ENCODE peak calls at places on chromosomes 6 and 20, in eight cellular contexts. P, G, R, M, X, K, V and L are unnamed samples. For H3K9me3 and H3K27me3, the result is how much of the 10 kb centered on the place peaks cover.

GRCh38 chr20:57195023-57195758 is 71.2 kb downstream of the BMP7 start:
- DNase-seq in P (no peak), G (no peak), R (no peak), M (no peak), X (no peak), K (no peak), V (no peak), L (no peak)

GRCh38 chr20:64177420-64177783 is 13.2 kb downstream of the MYT1 start:
- DNase-seq in P (no peak), G (no peak), R (no peak), M (no peak), X (no peak), K (no peak), V (no peak), L (no peak)

GRCh38 chr6:56683882-56684281 is 41.2 kb upstream of the DST start:
- DNase-seq in P (no peak), G (peak), R (no peak), M (no peak), X (peak), K (no peak), V (no peak), L (no peak)

GRCh38 chr6:135880066-135880972 is 28.8 kb downstream of the PDE7B start:
- DNase-seq in P (no peak), G (no peak), R (no peak), M (peak), X (no peak), K (no peak), V (peak), L (no peak)

GRCh38 chr20:58981564-58982364 is 708 bp downstream of the NELFCD start:
- DNase-seq in P (no peak), G (no peak), R (peak), M (peak), X (no peak), K (peak), V (no peak), L (peak)

GRCh38 chr6:148441454-148441911 is 98.8 kb downstream of the SASH1 start:
- DNase-seq in P (no peak), G (no peak), R (no peak), M (no peak), X (no peak), K (no peak), V (no peak), L (no peak)

GRCh38 chr20:49287555-49288249 is 9.8 kb upstream of the ZNFX1 start:
- DNase-seq in P (no peak), G (no peak), R (no peak), M (no peak), X (no peak), K (no peak), V (no peak), L (peak)

GRCh38 chr6:26159417-26160273 is 72.4 kb downstream of the HFE start:
- DNase-seq in P (no peak), G (no peak), R (no peak), M (peak), X (no peak), K (no peak), V (no peak), L (no peak)

GRCh38 chr6:76004202-76004601 is 68.3 kb downstream of the IMPG1 start:
- DNase-seq in P (no peak), G (no peak), R (no peak), M (no peak), X (no peak), K (no peak), V (no peak), L (no peak)

GRCh38 chr20:62631336-62632317 is 10.7 kb upstream of the SLCO4A1 start:
- DNase-seq in P (no peak), G (no peak), R (no peak), M (no peak), X (no peak), K (no peak), V (no peak), L (no peak)

GRCh38 chr6:163260111-163260895 is 154.2 kb upstream of the QKI start:
- DNase-seq in P (peak), G (no peak), R (no peak), M (no peak), X (no peak), K (peak), V (no peak), L (no peak)

GRCh38 chr20:45456632-45457031 is 12.9 kb upstream of the WFDC2 start:
- DNase-seq in P (peak), G (no peak), R (peak), M (peak), X (no peak), K (no peak), V (no peak), L (peak)

GRCh38 chr20:29302979-29303644 is 1954.4 kb upstream of the DEFB115 start:
- DNase-seq in P (no peak), G (no peak), R (no peak), M (no peak), X (no peak), K (no peak), V (no peak), L (no peak)

GRCh38 chr6:109396319-109396718 is 14.1 kb upstream of the CD164 start:
- DNase-seq in P (no peak), G (no peak), R (no peak), M (no peak), X (no peak), K (no peak), V (no peak), L (no peak)

DNA sequence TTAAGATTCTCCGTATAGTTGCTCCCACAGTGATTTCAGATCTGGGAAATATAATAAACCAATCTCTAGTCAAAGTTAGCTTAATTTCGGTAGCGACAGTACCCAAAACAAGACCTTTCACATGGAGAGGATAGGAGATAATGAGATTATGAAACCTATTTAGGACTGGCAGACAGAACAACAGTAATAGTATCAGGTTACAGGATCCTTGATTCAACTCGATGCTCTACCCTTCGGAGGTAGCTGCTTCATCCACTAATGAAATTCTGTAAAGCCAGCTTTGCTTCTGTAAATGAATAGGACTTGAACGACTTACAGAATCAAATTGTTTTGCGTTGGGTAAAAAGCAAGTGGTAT is 534 bp upstream of the AKIRIN2 start:
- DNase-seq in P (peak), G (no peak), R (no peak), M (no peak), X (no peak), K (no peak), V (no peak), L (no peak)
- H3K9me3 ChIP-seq in P (under half), G (under half), R (under half), M (under half), X (under half), K (under half), V (under half), L (under half)

DNA sequence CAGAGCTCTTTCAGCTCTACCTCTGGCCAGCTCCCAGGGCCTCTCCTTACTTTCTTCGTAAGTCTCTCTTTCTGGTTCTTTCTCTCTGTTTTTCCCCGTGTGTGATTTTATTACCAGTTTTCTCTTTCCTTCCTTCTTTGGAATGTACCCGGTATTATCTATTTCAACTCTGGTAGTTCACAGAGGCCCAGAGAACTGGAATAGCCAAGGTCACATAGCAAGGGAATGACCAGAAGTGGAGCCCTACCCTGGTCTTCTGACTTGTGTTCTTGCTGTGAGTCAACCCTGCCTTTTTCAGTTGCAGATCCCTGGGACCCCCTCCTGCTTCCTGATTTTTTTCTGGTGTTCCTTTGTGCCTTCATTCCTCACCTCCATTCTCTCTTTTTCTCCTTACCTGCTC is 764 bp upstream of the RNF39 start:
- DNase-seq in P (no peak), G (no peak), R (no peak), M (no peak), X (no peak), K (no peak), V (no peak), L (no peak)
- H3K27me3 ChIP-seq in P (half or more), G (half or more), R (under half), M (under half), X (half or more), K (half or more), V (under half), L (under half)

GRCh38 chr6:25138697-25139051 is 140.5 kb upstream of the CARMIL1 start:
- DNase-seq in P (no peak), G (no peak), R (no peak), M (no peak), X (no peak), K (no peak), V (no peak), L (no peak)

GRCh38 chr6:25137497-25137896 is 141.7 kb upstream of the CARMIL1 start:
- DNase-seq in P (no peak), G (no peak), R (no peak), M (no peak), X (no peak), K (no peak), V (no peak), L (no peak)

GRCh38 chr6:25133479-25133878 is 145.7 kb upstream of the CARMIL1 start:
- DNase-seq in P (no peak), G (no peak), R (no peak), M (no peak), X (no peak), K (no peak), V (no peak), L (no peak)

GRCh38 chr6:25138024-25138696 is 141.0 kb upstream of the CARMIL1 start:
- DNase-seq in P (no peak), G (peak), R (no peak), M (peak), X (peak), K (no peak), V (peak), L (no peak)

DNA sequence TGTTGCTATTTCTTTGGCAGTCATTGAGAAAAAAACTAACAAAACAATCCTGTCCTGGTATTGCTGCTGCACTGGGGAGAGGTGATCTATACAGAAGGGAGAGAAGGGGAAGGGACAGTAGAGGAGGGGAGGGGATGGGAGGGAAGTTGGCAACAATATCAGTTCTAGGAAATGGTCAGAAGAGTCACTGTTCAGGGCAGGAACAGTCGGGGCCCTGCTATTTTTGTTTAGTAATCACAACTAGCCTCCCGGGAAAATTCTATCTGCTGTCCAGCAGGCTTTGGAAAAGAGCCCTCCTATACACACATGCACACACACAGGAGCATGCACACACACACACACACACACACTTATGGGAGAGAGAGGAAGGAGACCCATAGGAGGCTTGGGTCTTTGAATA is 142.3 kb upstream of the CARMIL1 start:
- DNase-seq in P (no peak), G (peak), R (no peak), M (no peak), X (no peak), K (no peak), V (no peak), L (no peak)
- H3K9me3 ChIP-seq in P (under half), G (under half), R (under half), M (under half), X (under half), K (under half), V (under half), L (under half)

DNA sequence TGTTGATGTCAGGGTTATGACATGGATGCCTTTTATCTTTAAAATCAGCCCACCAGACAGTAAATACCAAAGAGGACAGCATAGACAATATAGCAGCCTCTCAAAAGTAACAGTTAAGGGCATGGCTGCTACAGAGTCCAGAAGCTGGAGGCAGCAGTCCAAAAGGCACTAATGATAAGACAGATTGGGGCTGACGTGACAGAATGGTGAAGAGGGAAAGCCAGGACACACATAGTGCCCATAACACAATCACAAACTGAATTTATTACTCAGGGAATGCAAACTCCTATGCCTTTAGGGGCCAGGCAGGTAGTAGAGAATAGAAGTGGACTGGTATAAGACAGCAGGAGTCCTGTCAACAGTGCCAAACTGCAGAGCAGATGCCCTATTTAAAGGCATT is 40.7 kb downstream of the TP53INP2 start:
- DNase-seq in P (no peak), G (no peak), R (no peak), M (no peak), X (no peak), K (no peak), V (no peak), L (no peak)
- H3K27me3 ChIP-seq in P (under half), G (under half), R (under half), M (under half), X (under half), K (under half), V (under half), L (under half)

DNA sequence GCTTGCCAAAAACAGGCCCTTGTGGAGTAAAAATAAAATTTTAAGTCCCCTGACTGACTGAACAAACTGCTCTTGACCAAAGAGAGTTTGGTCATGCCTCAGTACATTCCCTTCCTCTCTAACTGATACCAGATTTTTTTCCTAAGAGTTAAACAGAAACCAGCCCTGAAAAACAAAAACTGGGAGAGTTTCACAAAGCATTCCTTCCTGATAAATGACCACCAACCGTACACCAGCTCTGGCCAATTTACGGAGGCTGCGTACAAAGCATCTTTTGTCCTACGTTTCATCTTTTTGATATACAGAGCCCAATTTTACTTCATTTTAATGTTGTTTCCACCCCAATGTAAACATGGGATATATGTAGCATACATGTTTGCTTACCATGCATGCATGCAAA is 477.4 kb upstream of the HTR1E start:
- DNase-seq in P (no peak), G (no peak), R (no peak), M (no peak), X (no peak), K (no peak), V (no peak), L (no peak)
- H3K9me3 ChIP-seq in P (under half), G (under half), R (under half), M (under half), X (under half), K (under half), V (under half), L (under half)

GRCh38 chr6:1617466-1618304 is 8.0 kb downstream of the FOXC1 start:
- DNase-seq in P (peak), G (no peak), R (no peak), M (no peak), X (no peak), K (no peak), V (no peak), L (peak)

GRCh38 chr6:1618305-1619105 is 8.8 kb downstream of the FOXC1 start:
- DNase-seq in P (peak), G (no peak), R (no peak), M (no peak), X (no peak), K (no peak), V (no peak), L (no peak)

GRCh38 chr6:1614767-1615650 is 5.3 kb downstream of the FOXC1 start:
- DNase-seq in P (peak), G (peak), R (no peak), M (no peak), X (no peak), K (no peak), V (no peak), L (peak)

GRCh38 chr6:1615651-1616420 is 6.1 kb downstream of the FOXC1 start:
- DNase-seq in P (no peak), G (no peak), R (no peak), M (no peak), X (no peak), K (no peak), V (no peak), L (no peak)

GRCh38 chr6:1616556-1617463 is 7.1 kb downstream of the FOXC1 start:
- DNase-seq in P (peak), G (no peak), R (no peak), M (no peak), X (no peak), K (no peak), V (no peak), L (no peak)
- H3K27me3 ChIP-seq in P (half or more), G (under half), R (under half), M (under half), X (under half), K (under half), V (under half), L (under half)

GRCh38 chr20:55271370-55271769 is 733.9 kb downstream of the CBLN4 start:
- DNase-seq in P (no peak), G (no peak), R (no peak), M (no peak), X (no peak), K (no peak), V (no peak), L (no peak)

GRCh38 chr20:55269913-55270312 is 735.4 kb downstream of the CBLN4 start:
- DNase-seq in P (no peak), G (no peak), R (no peak), M (no peak), X (no peak), K (no peak), V (no peak), L (no peak)

DNA sequence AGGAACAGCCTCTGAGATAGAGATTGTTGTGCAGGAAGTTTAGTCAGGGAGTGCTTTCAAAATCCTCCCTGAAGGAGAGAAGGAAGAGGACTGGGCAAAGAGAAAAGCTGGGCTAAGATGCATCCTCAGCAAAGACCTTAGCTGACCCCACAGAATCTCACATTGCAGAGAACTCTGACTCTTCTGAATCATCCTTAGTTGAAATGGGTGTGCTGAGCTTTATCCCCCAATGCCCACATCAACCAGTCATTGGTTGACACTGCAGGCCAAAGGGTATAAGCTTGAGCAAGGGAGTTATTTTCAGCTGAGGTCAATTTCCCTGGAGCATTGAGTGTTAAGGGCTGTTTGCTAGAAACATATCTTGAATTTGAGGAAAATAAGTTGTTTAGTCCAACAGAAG is 732.2 kb downstream of the CBLN4 start:
- DNase-seq in P (no peak), G (no peak), R (no peak), M (no peak), X (no peak), K (no peak), V (no peak), L (no peak)
- H3K9me3 ChIP-seq in P (under half), G (under half), R (under half), M (under half), X (under half), K (under half), V (under half), L (under half)

GRCh38 chr20:25453035-25453810 is 45.8 kb downstream of the GINS1 start:
- DNase-seq in P (no peak), G (no peak), R (no peak), M (no peak), X (no peak), K (peak), V (no peak), L (no peak)
- H3K27me3 ChIP-seq in P (under half), G (under half), R (under half), M (under half), X (under half), K (under half), V (under half), L (under half)

GRCh38 chr6:67884442-67884841 is 750.6 kb upstream of the ADGRB3 start:
- DNase-seq in P (no peak), G (no peak), R (no peak), M (no peak), X (no peak), K (no peak), V (no peak), L (no peak)

GRCh38 chr6:67881706-67882065 is 753.4 kb upstream of the ADGRB3 start:
- DNase-seq in P (no peak), G (no peak), R (no peak), M (no peak), X (no peak), K (no peak), V (no peak), L (no peak)

GRCh38 chr6:67885081-67886033 is 749.7 kb upstream of the ADGRB3 start:
- DNase-seq in P (no peak), G (no peak), R (no peak), M (no peak), X (no peak), K (no peak), V (no peak), L (no peak)

GRCh38 chr6:67882436-67883311 is 752.4 kb upstream of the ADGRB3 start:
- DNase-seq in P (no peak), G (no peak), R (no peak), M (no peak), X (no peak), K (no peak), V (no peak), L (no peak)

DNA sequence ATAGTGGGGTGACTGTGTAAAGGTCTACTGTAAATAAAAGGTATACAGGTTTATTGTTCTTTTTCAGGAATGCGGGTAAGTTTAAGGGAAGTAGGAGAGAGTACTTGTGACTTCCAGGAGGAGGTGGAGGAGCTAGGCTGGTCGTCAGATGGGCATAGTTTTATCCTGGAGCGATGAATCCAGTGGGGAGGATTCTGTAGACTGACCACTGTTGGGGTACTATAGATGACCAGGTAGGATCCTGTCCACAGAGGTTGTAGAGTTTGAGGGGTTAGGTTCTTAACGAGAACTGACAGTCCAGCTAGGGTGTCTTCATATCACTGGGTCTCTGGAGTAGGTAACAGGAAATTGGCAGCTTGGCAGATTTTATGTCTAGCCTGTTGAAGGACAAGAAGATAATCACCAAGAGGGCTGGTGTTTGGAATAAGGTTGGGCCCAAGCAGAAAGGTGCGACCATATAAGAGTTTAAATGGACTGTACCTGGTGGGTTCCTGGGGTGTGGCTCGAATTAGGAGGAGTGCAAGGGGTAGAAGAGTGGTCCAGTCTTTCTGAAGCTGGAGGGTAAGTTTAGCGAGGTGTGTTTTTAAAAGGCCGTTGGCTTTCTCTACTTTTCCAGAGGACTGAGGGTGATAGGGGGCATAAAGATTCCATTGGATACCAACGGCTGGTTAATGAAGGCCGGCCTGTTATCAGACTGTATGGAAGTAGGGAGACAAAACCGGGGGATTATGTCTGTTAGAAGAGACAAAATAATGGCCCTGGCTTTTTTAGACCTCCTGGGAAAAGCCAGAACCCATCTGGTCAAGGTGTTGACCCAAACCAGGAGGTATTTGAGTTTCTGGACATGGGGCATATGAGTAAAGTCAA is 751.3 kb upstream of the ADGRB3 start:
- DNase-seq in P (no peak), G (no peak), R (no peak), M (no peak), X (no peak), K (no peak), V (no peak), L (no peak)
- H3K9me3 ChIP-seq in P (under half), G (under half), R (under half), M (under half), X (under half), K (under half), V (under half), L (under half)